ENCODE peak calls at places on chromosomes 6 and 20, in four cellular contexts. U, B, W and M are unnamed samples.

GRCh38 chr6:9623228-9623832 is 791.5 kb downstream of the TFAP2A start:
- DNase-seq in W (no peak), U (no peak), B (no peak), M (no peak)

GRCh38 chr20:11585752-11586352 is 331.8 kb upstream of the BTBD3 start:
- DNase-seq in W (peak), B (no peak), U (no peak), M (no peak)

GRCh38 chr6:106125925-106126435 is 39.8 kb downstream of the PRDM1 start:
- DNase-seq in B (peak), W (no peak), U (no peak), M (no peak)

GRCh38 chr20:44572551-44573500 is 9.6 kb upstream of the PKIG start:
- DNase-seq in B (no peak), W (no peak), U (no peak), M (no peak)

GRCh38 chr6:163651910-163652309 is 237.4 kb downstream of the QKI start:
- DNase-seq in U (no peak), W (no peak), B (no peak), M (no peak)

GRCh38 chr6:168803874-168804273 is 362.9 kb downstream of the SMOC2 start:
- DNase-seq in U (no peak), B (no peak), W (no peak), M (no peak)

GRCh38 chr20:32786059-32786760 is 24.0 kb downstream of the DNMT3B start:
- DNase-seq in B (no peak), U (no peak), W (no peak), M (no peak)

GRCh38 chr6:21414065-21414464 is 179.5 kb upstream of the SOX4 start:
- DNase-seq in B (no peak), U (no peak), W (no peak), M (no peak)

GRCh38 chr6:138572200-138572875 is 73.0 kb upstream of the NHSL1 start:
- DNase-seq in W (peak), U (no peak), B (no peak), M (peak)

GRCh38 chr6:95593025-95593424 is 15.7 kb downstream of the MANEA start:
- DNase-seq in B (no peak), U (no peak), W (peak), M (no peak)

GRCh38 chr20:17663486-17663885 is 18.6 kb downstream of the RRBP1 start:
- DNase-seq in U (no peak), W (no peak), B (no peak), M (no peak)

GRCh38 chr6:124149646-124150045 is 346.0 kb downstream of the NKAIN2 start:
- DNase-seq in W (no peak), B (no peak), U (no peak), M (no peak)

GRCh38 chr6:79461205-79461604 is 76.0 kb downstream of the LCA5 start:
- DNase-seq in U (no peak), W (peak), B (no peak), M (no peak)

GRCh38 chr6:127267742-127268588 is 1.3 kb downstream of the RNF146 start:
- DNase-seq in W (peak), U (no peak), B (no peak), M (no peak)

GRCh38 chr20:50397058-50397457 is 113.1 kb upstream of the PTPN1 start:
- DNase-seq in B (no peak), W (no peak), U (no peak), M (no peak)

GRCh38 chr6:47111685-47112084 is 69.6 kb upstream of the ADGRF1 start:
- DNase-seq in W (peak), B (no peak), U (no peak), M (no peak)

GRCh38 chr20:34452281-34452982 is 63.8 kb upstream of the DYNLRB1 start:
- DNase-seq in B (no peak), W (no peak), U (no peak), M (no peak)

GRCh38 chr20:51490635-51491034 is 51.9 kb downstream of the NFATC2 start:
- DNase-seq in W (no peak), U (no peak), B (no peak), M (no peak)

GRCh38 chr20:51489611-51490010 is 52.9 kb downstream of the NFATC2 start:
- DNase-seq in U (no peak), B (no peak), W (no peak), M (no peak)

GRCh38 chr20:51492167-51493092 is 50.1 kb downstream of the NFATC2 start:
- DNase-seq in U (peak), W (no peak), B (no peak), M (no peak)

GRCh38 chr20:51493346-51493791 is 49.1 kb downstream of the NFATC2 start:
- DNase-seq in W (no peak), B (no peak), U (peak), M (no peak)

GRCh38 chr20:51491393-51491792 is 51.1 kb downstream of the NFATC2 start:
- DNase-seq in W (no peak), U (no peak), B (no peak), M (no peak)
- TF ChIP-seq USF2 in W (no peak), U (no peak), B (no peak), M (no peak)

GRCh38 chr6:130760006-130760405 is 67.2 kb upstream of the SMLR1 start:
- DNase-seq in U (no peak), W (peak), B (no peak), M (peak)
- TF ChIP-seq CBFB in U (no peak), W (no peak), B (no peak), M (no peak)

GRCh38 chr20:20741067-20742045 is 28.9 kb upstream of the RALGAPA2 start:
- DNase-seq in U (no peak), W (no peak), B (no peak), M (no peak)
- TF ChIP-seq ATF3 in U (no peak), W (no peak), B (no peak), M (no peak)

GRCh38 chr6:137045221-137045789 is 540 bp upstream of the IL20RA start:
- DNase-seq in W (no peak), U (no peak), B (no peak), M (no peak)

GRCh38 chr6:137043710-137044365 is 927 bp downstream of the IL20RA start:
- DNase-seq in B (no peak), U (no peak), W (no peak), M (peak)

GRCh38 chr6:137046871-137047412 is 2.2 kb upstream of the IL20RA start:
- DNase-seq in U (no peak), B (no peak), W (no peak), M (no peak)

GRCh38 chr6:137040393-137040792 is 4.4 kb downstream of the IL20RA start:
- DNase-seq in U (no peak), W (no peak), B (no peak), M (no peak)

DNA sequence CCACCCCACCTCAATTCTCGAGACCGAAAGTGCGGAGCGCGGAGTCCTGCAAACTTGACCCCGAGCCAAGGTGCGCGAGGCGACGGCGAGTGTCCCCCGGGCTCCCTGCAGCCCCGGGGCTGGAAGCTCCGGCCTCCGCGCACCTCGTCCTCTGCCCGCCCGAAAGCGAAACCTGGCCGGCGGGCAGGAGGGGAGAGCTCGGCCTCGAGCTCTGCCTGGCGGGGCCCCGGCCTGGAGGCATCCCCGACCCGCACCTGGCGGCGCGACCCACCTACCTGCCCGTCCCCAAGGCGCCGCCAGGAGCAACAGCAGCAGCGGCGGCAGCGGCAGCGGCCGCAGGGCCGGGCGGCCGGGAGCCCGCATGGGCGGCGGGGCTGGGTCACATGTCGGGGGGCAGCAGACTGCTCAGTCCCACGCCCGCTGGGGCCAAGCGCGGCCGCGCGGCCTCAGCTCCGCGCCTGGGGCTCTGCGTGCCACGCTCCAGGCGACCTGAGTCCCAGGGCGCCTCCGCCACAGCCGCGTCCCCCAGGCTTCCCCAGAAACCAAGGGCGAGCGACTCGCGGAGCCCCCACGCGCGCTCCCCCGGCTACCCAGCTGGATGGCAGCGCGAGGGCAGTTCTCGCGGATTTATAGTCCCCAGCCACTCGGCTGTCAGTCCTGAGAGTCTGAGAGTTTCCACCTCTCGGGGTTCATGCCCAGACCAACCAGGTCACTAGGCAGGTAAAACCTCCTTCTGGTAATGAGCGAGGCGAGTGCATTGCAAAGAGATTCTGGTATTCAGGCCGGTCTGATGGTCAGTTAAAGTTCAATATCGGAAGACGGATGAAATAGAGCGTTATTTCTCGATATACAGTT is at the start of gene IL20RA:
- DNase-seq in U (no peak), B (no peak), W (no peak), M (peak)
- TF ChIP-seq USF2 in U (no peak), B (no peak), W (no peak), M (peak)

GRCh38 chr6:50608421-50608820 is 104.9 kb upstream of the TFAP2D start:
- DNase-seq in W (no peak), U (no peak), B (no peak), M (no peak)

DNA sequence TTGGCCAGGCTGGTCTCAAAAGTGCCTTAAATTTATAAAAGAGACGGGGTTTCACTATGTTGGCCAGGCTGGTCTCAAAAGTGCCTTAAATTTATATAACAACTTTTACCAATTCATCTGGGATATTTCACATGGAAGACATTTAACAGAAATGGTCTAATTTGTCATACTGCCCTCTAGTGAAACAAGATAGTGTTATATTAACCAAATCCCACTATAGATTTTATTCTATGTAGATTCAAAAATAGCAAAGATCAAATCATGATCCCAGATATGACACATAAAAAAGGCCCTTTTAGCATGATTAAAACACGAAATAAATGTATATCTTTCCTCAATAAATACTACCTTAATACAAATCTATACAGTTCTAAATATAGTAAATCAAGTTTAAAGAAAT is 102.8 kb upstream of the TFAP2D start:
- DNase-seq in B (no peak), U (no peak), W (no peak), M (no peak)
- TF ChIP-seq CBFB in B (no peak), U (no peak), W (no peak), M (no peak)

GRCh38 chr20:23507346-23507745 is 16.4 kb downstream of the CST8 start:
- DNase-seq in B (no peak), U (no peak), W (peak), M (peak)
- TF ChIP-seq ATF3 in B (no peak), U (no peak), W (no peak), M (no peak)